ENCODE peak calls at places on chromosomes 16 and 17, in six cellular contexts. Z, X, W, U, I and J are unnamed samples.

GRCh38 chr17:2971851-2972250 is 91.6 kb downstream of the OR1D5 start:
- DNase-seq in Z (no peak), X (no peak), W (no peak), U (no peak), I (no peak), J (no peak)

GRCh38 chr17:31696184-31696602 is 162.9 kb downstream of the COPRS start:
- DNase-seq in Z (no peak), X (peak; percentile 92), W (no peak), U (peak; percentile 94), I (no peak), J (peak; percentile 78)

GRCh38 chr17:45982791-45983613 is 16.0 kb upstream of the STH start:
- DNase-seq in Z (no peak), X (no peak), W (no peak), U (no peak), I (no peak), J (no peak)

GRCh38 chr17:1222321-1222720 is 42.5 kb upstream of the ABR start:
- DNase-seq in Z (no peak), X (no peak), W (no peak), U (no peak), I (no peak), J (no peak)

GRCh38 chr17:30520436-30520835 is 43.2 kb downstream of the GOSR1 start:
- DNase-seq in Z (no peak), X (no peak), W (no peak), U (no peak), I (peak; percentile 28), J (no peak)

GRCh38 chr17:44536090-44536960 is 21.0 kb upstream of the FZD2 start:
- DNase-seq in Z (no peak), X (no peak), W (no peak), U (peak; percentile 74), I (no peak), J (no peak)

GRCh38 chr16:51544850-51545467 is 393.9 kb upstream of the SALL1 start:
- DNase-seq in Z (no peak), X (no peak), W (no peak), U (peak; percentile 66), I (no peak), J (no peak)

GRCh38 chr17:38922538-38923291 is 2.7 kb upstream of the LASP1NB start:
- DNase-seq in Z (no peak), X (no peak), W (no peak), U (peak; percentile 76), I (no peak), J (peak; percentile 86)

GRCh38 chr17:68533887-68534700 is 21.9 kb downstream of the PRKAR1A start:
- DNase-seq in Z (no peak), X (no peak), W (no peak), U (no peak), I (no peak), J (no peak)

GRCh38 chr17:82414548-82415281 is 3.4 kb upstream of the HEXD start:
- DNase-seq in Z (peak; percentile 46), X (peak; percentile 91), W (peak; percentile 50), U (peak; percentile 92), I (no peak), J (peak; percentile 66)